ENCODE peak calls at places on chromosomes 11 and 22, in five cellular contexts. C is Panc1, Q is ovary, R is colonic mucosa, U is tibial artery. B is an unnamed sample. For H3K4me1, the result is how much of the 10 kb centered on the place peaks cover.

GRCh38 chr22:20061481-20061861 is 18.6 kb upstream of the DGCR8 start:
- DNase-seq in C (no peak), Q (no peak), R (no peak), U (no peak), B (no peak)

GRCh38 chr11:75499423-75500305 is 26.1 kb downstream of the GDPD5 start:
- DNase-seq in C (no peak), Q (peak), R (peak), U (peak), B (no peak)

GRCh38 chr11:1847006-1847735 is 5.7 kb upstream of the LSP1 start:
- DNase-seq in C (no peak), Q (no peak), R (no peak), U (no peak), B (no peak)

GRCh38 chr22:25777870-25778269 is 35.9 kb downstream of the MYO18B start:
- DNase-seq in C (peak), Q (no peak), R (peak), U (no peak), B (no peak)

GRCh38 chr22:33111491-33111890 is 53.3 kb upstream of the SYN3 start:
- DNase-seq in C (no peak), Q (no peak), R (no peak), U (no peak), B (no peak)

GRCh38 chr11:76691655-76692054 is 21.1 kb upstream of the LRRC32 start:
- DNase-seq in C (no peak), Q (no peak), R (no peak), U (no peak), B (no peak)

GRCh38 chr22:50545522-50546325 is at the start of gene KLHDC7B:
- DNase-seq in C (no peak), Q (no peak), R (no peak), U (no peak), B (peak)

GRCh38 chr22:25420925-25421904 is 143.3 kb upstream of the GRK3 start:
- DNase-seq in C (no peak), Q (no peak), R (no peak), U (no peak), B (peak)

GRCh38 chr11:12629601-12630313 is 44.5 kb upstream of the TEAD1 start:
- DNase-seq in C (no peak), Q (no peak), R (no peak), U (no peak), B (no peak)

GRCh38 chr22:49568751-49569285 is 258.9 kb downstream of the BRD1 start:
- DNase-seq in C (no peak), Q (peak), R (no peak), U (peak), B (peak)

GRCh38 chr11:2699185-2699530 is 636 bp downstream of the KCNQ1OT1 start:
- DNase-seq in C (no peak), Q (peak), R (peak), U (peak), B (no peak)

GRCh38 chr11:111941963-111942362 is 4.8 kb downstream of the DIXDC1 start:
- DNase-seq in C (no peak), Q (no peak), R (no peak), U (no peak), B (no peak)

GRCh38 chr22:21445437-21446127 is 21.6 kb upstream of the TMEM191C start:
- DNase-seq in C (no peak), Q (peak), R (no peak), U (peak), B (peak)

GRCh38 chr11:97739892-97740782 is 1280.6 kb upstream of the CNTN5 start:
- DNase-seq in C (no peak), Q (no peak), R (no peak), U (no peak), B (no peak)

GRCh38 chr11:116454020-116454645 is 318.7 kb downstream of the BUD13 start:
- DNase-seq in C (peak), Q (peak), R (peak), U (no peak), B (peak)

GRCh38 chr22:31680764-31681624 is 19.0 kb upstream of the PISD start:
- DNase-seq in C (no peak), Q (no peak), R (peak), U (no peak), B (no peak)

GRCh38 chr11:65827774-65828156 is 6.0 kb upstream of the SNX32 start:
- DNase-seq in C (no peak), Q (no peak), R (no peak), U (no peak), B (no peak)

GRCh38 chr22:44261164-44261860 is 51.4 kb downstream of the SHISAL1 start:
- DNase-seq in C (no peak), Q (peak), R (no peak), U (no peak), B (peak)

GRCh38 chr11:77086521-77087472 is 15.8 kb upstream of the OMP start:
- DNase-seq in C (no peak), Q (peak), R (peak), U (no peak), B (no peak)

GRCh38 chr11:116994195-116994594 is 104.0 kb downstream of the SIK3 start:
- DNase-seq in C (no peak), Q (no peak), R (no peak), U (no peak), B (no peak)

GRCh38 chr22:30340911-30341685 is 14.4 kb upstream of the TBC1D10A start:
- DNase-seq in C (no peak), Q (no peak), R (no peak), U (peak), B (peak)

GRCh38 chr11:68002943-68003845 is 703 bp downstream of the UNC93B1 start:
- DNase-seq in C (no peak), Q (no peak), R (peak), U (no peak), B (peak)

GRCh38 chr11:110527146-110527545 is 97.4 kb downstream of the FDX1 start:
- DNase-seq in C (no peak), Q (no peak), R (no peak), U (no peak), B (no peak)

GRCh38 chr11:17528181-17528691 is 16.0 kb downstream of the USH1C start:
- DNase-seq in C (peak), Q (peak), R (peak), U (no peak), B (peak)

GRCh38 chr11:17526326-17526725 is 17.9 kb downstream of the USH1C start:
- DNase-seq in C (no peak), Q (no peak), R (no peak), U (no peak), B (no peak)

GRCh38 chr11:17528906-17529813 is 15.1 kb downstream of the USH1C start:
- DNase-seq in C (no peak), Q (no peak), R (no peak), U (no peak), B (no peak)

GRCh38 chr11:17525570-17525969 is 18.6 kb downstream of the USH1C start:
- DNase-seq in C (no peak), Q (no peak), R (no peak), U (no peak), B (no peak)

DNA sequence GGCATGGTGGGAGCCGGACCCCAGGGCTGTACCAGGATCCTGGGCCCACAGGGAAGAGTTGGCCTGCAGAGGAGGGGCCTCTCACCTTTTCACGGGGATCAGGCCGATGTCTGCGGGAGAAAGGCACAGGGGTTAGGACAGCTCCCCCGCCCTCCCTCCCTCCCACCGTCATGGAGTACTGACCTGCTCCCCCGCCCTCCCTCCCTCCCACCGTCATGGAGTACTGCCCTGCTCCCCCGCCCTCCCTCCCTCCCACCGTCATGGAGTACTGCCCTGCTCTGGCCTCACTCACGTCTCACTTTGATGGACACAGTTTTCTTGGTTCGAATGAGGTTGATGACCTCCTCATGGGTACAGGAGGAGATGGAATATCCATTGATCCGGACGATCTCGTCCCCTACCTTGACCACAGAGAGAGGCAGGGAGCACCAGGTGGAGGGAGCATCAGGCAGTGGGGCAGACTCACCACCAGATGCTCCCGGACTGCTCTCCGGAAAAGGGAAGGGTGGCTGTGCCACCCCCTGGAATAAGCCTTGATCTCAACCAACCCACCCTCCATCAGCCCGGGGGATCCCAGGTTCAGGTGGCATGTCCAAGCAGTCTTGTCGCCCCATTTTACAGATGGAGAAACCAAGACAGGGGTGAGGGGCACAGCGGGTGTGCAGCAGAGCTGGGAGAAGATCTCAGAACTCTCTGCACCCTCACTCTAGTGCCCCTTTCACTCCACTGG is 17.1 kb downstream of the USH1C start:
- DNase-seq in C (no peak), Q (no peak), R (no peak), U (no peak), B (no peak)
- H3K4me1 ChIP-seq in C (under half), Q (under half), R (under half), U (under half), B (under half)

GRCh38 chr22:46104881-46105493 is 45.3 kb upstream of the PPARA start:
- DNase-seq in C (no peak), Q (no peak), R (no peak), U (no peak), B (no peak)
- H3K4me1 ChIP-seq in C (half or more), Q (half or more), R (under half), U (half or more), B (half or more)

GRCh38 chr22:37302617-37303555 is 20.6 kb downstream of the CYTH4 start:
- DNase-seq in C (no peak), Q (no peak), R (no peak), U (no peak), B (no peak)

GRCh38 chr22:37300551-37301017 is 18.3 kb downstream of the CYTH4 start:
- DNase-seq in C (no peak), Q (no peak), R (no peak), U (peak), B (no peak)

GRCh38 chr22:37299969-37300509 is 17.7 kb downstream of the CYTH4 start:
- DNase-seq in C (no peak), Q (no peak), R (no peak), U (no peak), B (no peak)

GRCh38 chr22:37298748-37299495 is 16.6 kb downstream of the CYTH4 start:
- DNase-seq in C (no peak), Q (no peak), R (no peak), U (no peak), B (peak)

GRCh38 chr22:37301144-37301820 is 19.0 kb downstream of the CYTH4 start:
- DNase-seq in C (no peak), Q (no peak), R (no peak), U (no peak), B (no peak)
- H3K4me1 ChIP-seq in C (under half), Q (under half), R (under half), U (under half), B (under half)

GRCh38 chr22:27745809-27746208 is 55.7 kb downstream of the MN1 start:
- DNase-seq in C (no peak), Q (no peak), R (no peak), U (no peak), B (no peak)

GRCh38 chr22:27749597-27750225 is 51.8 kb downstream of the MN1 start:
- DNase-seq in C (no peak), Q (no peak), R (no peak), U (peak), B (no peak)

GRCh38 chr22:27748355-27749168 is 53.0 kb downstream of the MN1 start:
- DNase-seq in C (no peak), Q (peak), R (no peak), U (no peak), B (no peak)

GRCh38 chr22:27746918-27747317 is 54.6 kb downstream of the MN1 start:
- DNase-seq in C (no peak), Q (no peak), R (no peak), U (no peak), B (no peak)

GRCh38 chr22:27747396-27748256 is 53.9 kb downstream of the MN1 start:
- DNase-seq in C (no peak), Q (peak), R (no peak), U (peak), B (no peak)
- H3K4me1 ChIP-seq in C (under half), Q (under half), R (under half), U (under half), B (under half)

DNA sequence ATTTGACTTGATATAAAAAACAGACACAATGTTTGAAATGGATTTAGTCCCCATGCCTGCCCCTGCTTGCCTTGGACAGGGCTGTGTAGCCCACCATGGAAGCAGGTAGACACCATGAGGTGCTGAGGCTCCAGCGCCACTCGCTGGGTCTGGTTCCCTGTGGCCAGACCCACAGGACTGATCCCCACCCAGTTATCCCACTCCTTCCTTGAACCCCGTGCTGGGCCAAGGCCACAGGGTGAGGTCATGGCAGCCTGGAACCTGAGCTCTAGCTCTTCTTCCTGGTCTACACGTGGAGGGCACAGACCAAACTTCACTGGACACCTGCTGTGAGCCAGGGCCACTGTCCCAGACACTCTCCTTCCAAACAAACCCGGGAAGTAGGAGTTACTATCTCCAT is 42.5 kb downstream of the GAB4 start:
- DNase-seq in C (no peak), Q (no peak), R (no peak), U (no peak), B (no peak)
- H3K4me1 ChIP-seq in C (under half), Q (under half), R (under half), U (under half), B (under half)

DNA sequence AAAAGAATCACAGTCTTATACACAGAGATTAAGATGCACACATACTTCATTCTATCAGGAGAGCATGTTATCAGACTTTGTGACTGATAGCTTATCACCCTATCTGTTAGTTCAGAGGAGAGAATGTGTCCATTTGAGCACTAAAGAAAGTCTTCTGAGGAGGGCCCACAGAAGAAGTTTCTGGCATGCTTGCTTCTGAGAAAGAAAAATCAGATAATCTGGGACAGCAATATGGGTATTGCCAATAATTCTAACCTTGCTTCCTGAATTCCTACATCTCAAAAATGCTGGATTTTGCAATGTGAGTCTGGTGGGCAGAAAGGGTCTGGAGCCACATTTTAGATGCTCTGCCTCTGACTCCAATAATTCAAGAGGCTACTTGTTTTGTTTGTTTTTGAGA is 128.9 kb downstream of the RBFOX2 start:
- DNase-seq in C (no peak), Q (no peak), R (no peak), U (no peak), B (no peak)
- H3K4me1 ChIP-seq in C (under half), Q (under half), R (under half), U (under half), B (under half)

DNA sequence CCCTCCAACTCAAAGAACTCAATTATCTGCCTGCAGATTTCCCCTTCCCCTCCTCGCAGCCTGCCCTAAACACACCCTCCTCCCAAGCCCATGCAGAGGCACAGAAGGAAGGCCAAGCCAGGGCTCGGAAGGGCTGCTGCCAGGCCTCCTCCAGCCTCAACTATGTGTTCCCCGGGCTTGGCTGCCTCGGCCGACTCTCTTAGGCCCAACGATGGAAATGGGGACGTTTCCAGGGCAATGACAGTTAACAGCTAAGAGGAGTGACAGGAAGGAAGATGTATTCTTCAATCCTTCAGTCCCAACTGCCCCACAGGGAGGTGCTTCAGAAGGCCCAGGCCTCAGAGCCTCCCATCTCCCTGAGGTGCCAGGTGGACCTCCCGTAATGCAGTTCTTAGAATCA is 104.0 kb upstream of the AKIP1 start:
- DNase-seq in C (no peak), Q (no peak), R (no peak), U (no peak), B (peak)
- H3K4me1 ChIP-seq in C (under half), Q (under half), R (under half), U (under half), B (half or more)

DNA sequence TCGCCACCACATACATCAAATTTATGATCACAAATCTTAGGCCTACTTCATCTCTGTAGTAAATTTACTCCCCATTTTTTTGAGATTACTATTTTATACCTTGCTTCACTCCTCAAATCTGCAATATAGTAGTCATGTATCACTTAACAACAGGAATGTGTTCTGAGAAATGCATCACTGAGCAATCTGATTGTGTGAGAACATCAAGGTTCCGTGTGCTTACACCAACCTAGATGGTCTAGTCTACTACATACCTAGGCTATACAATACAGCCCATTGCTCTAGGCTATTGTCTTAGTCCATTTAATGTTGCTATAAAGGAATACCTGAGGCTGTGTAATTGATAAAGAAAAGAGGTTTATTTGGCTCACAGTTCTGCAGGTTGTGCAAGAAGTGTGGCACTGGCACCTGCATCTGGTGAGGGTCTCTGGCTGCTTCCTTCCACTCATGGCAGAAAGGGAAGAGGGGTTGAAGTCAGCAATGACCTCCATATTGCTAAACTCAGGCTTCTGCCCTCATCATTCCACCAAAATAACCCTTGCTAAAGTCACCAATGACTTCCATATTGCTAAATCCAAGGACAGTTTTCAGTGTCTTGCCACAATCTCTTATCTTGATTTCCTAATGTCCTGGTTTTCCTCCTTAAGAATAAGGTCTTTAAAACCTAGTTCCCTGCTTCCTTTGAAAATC is 140.3 kb downstream of the RBFOX2 start:
- DNase-seq in C (no peak), Q (no peak), R (no peak), U (no peak), B (no peak)
- H3K4me1 ChIP-seq in C (under half), Q (under half), R (under half), U (under half), B (under half)

DNA sequence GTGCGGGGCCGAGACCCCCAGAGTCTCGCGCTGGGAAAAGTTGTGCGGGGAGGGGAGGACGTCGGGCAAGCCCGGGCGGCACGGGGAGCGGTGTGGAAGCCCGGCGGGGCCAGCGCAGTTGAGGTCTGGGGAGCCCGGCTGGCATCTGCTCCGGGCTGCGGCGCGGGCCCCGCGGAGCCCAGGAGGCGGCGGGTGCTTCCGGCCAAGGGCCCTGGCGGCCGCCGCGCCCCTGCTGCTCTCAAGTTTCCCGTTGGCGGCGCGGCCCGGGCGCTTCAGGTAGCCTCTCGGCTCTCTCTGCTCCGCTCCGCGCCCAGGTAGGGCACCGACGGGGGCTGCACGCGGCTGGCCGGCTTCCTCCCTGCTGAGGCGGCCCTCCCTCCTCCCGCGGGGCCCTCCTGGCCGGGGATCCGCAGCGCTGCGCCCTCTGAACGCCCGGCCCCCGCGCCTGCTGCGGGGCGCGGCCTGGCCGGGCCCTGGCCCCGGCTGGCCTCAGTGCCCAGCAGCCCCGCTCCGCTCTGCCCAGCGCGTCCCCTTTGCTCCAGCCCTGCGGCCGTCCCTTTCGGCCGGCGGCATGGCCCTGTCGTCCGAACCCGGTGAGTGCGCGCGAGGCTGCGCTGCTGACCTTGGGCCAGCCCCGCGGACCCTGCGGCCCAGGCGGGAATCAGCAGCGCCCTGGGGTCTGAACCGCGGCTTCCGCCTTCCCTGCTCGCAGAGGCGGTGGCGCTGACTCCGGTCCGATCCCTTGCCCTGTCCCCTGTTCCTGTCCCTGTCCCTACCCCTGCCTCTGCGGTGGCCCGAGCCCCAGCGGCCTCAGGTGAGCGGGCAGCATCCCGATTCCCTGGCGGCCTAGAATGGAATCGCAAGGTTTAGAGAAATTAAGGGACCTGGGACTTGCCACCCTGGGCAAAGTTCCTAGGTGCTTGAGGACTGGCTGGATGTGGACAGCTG is 4.3 kb upstream of the AMPD3 start:
- DNase-seq in C (no peak), Q (peak), R (peak), U (no peak), B (peak)
- H3K4me1 ChIP-seq in C (under half), Q (under half), R (under half), U (under half), B (under half)

B was measured in upper lobe of left lung.